ENCODE peak calls at places on chromosome 20, in eight cellular contexts. One of them, this sample, is unnamed.

GRCh38 chr20:21090112-21090737 is 15.9 kb downstream of the LINC00237 start:
- DNase-seq in GOT3: no peak
- DNase-seq in stimulated activated CD4-positive, alpha-beta T cell treated with anti-CD3 and anti-CD28 coated beads, TNF-alpha, amount 100 ng/mL, for 1 hour: no peak
- DNase-seq in mammary epithelial cell: no peak
- DNase-seq in NCI-H2227 treated with DMSO at 0.1 percent for 48 hours: peak
- DNase-seq in Right ventricle myocardium superior: no peak
- DNase-seq in activated naive CD4-positive, alpha-beta T cell: no peak
- DNase-seq in astrocyte of the cerebellum: no peak
- DNase-seq in this sample: no peak

GRCh38 chr20:57078101-57078500 is 188.3 kb downstream of the BMP7 start:
- DNase-seq in GOT3: no peak
- DNase-seq in stimulated activated CD4-positive, alpha-beta T cell treated with anti-CD3 and anti-CD28 coated beads, TNF-alpha, amount 100 ng/mL, for 1 hour: no peak
- DNase-seq in mammary epithelial cell: no peak
- DNase-seq in NCI-H2227 treated with DMSO at 0.1 percent for 48 hours: no peak
- DNase-seq in Right ventricle myocardium superior: no peak
- DNase-seq in activated naive CD4-positive, alpha-beta T cell: no peak
- DNase-seq in astrocyte of the cerebellum: no peak
- DNase-seq in this sample: no peak

GRCh38 chr20:20358801-20359200 is 9.1 kb upstream of the INSM1 start:
- DNase-seq in GOT3: no peak
- DNase-seq in stimulated activated CD4-positive, alpha-beta T cell treated with anti-CD3 and anti-CD28 coated beads, TNF-alpha, amount 100 ng/mL, for 1 hour: no peak
- DNase-seq in mammary epithelial cell: no peak
- DNase-seq in NCI-H2227 treated with DMSO at 0.1 percent for 48 hours: no peak
- DNase-seq in Right ventricle myocardium superior: no peak
- DNase-seq in activated naive CD4-positive, alpha-beta T cell: no peak
- DNase-seq in astrocyte of the cerebellum: no peak
- DNase-seq in this sample: no peak

GRCh38 chr20:62420846-62421715 is 6.3 kb downstream of the RBBP8NL start:
- DNase-seq in GOT3: no peak
- DNase-seq in stimulated activated CD4-positive, alpha-beta T cell treated with anti-CD3 and anti-CD28 coated beads, TNF-alpha, amount 100 ng/mL, for 1 hour: no peak
- DNase-seq in mammary epithelial cell: no peak
- DNase-seq in NCI-H2227 treated with DMSO at 0.1 percent for 48 hours: no peak
- DNase-seq in Right ventricle myocardium superior: no peak
- DNase-seq in activated naive CD4-positive, alpha-beta T cell: no peak
- DNase-seq in astrocyte of the cerebellum: no peak
- DNase-seq in this sample: no peak

GRCh38 chr20:8744228-8744844 is 324.6 kb upstream of the PLCB4 start:
- DNase-seq in GOT3: no peak
- DNase-seq in stimulated activated CD4-positive, alpha-beta T cell treated with anti-CD3 and anti-CD28 coated beads, TNF-alpha, amount 100 ng/mL, for 1 hour: no peak
- DNase-seq in mammary epithelial cell: no peak
- DNase-seq in NCI-H2227 treated with DMSO at 0.1 percent for 48 hours: peak
- DNase-seq in Right ventricle myocardium superior: no peak
- DNase-seq in activated naive CD4-positive, alpha-beta T cell: no peak
- DNase-seq in astrocyte of the cerebellum: no peak
- DNase-seq in this sample: no peak

GRCh38 chr20:19711126-19711525 is 46.9 kb upstream of the RIN2 start:
- DNase-seq in GOT3: no peak
- DNase-seq in stimulated activated CD4-positive, alpha-beta T cell treated with anti-CD3 and anti-CD28 coated beads, TNF-alpha, amount 100 ng/mL, for 1 hour: no peak
- DNase-seq in mammary epithelial cell: no peak
- DNase-seq in NCI-H2227 treated with DMSO at 0.1 percent for 48 hours: no peak
- DNase-seq in Right ventricle myocardium superior: no peak
- DNase-seq in activated naive CD4-positive, alpha-beta T cell: no peak
- DNase-seq in astrocyte of the cerebellum: no peak
- DNase-seq in this sample: no peak

GRCh38 chr20:6616421-6616820 is 151.1 kb upstream of the BMP2 start:
- DNase-seq in GOT3: no peak
- DNase-seq in stimulated activated CD4-positive, alpha-beta T cell treated with anti-CD3 and anti-CD28 coated beads, TNF-alpha, amount 100 ng/mL, for 1 hour: no peak
- DNase-seq in mammary epithelial cell: no peak
- DNase-seq in NCI-H2227 treated with DMSO at 0.1 percent for 48 hours: no peak
- DNase-seq in Right ventricle myocardium superior: no peak
- DNase-seq in activated naive CD4-positive, alpha-beta T cell: no peak
- DNase-seq in astrocyte of the cerebellum: no peak
- DNase-seq in this sample: no peak

GRCh38 chr20:51697119-51697826 is 70.9 kb downstream of the ATP9A start:
- DNase-seq in GOT3: no peak
- DNase-seq in stimulated activated CD4-positive, alpha-beta T cell treated with anti-CD3 and anti-CD28 coated beads, TNF-alpha, amount 100 ng/mL, for 1 hour: no peak
- DNase-seq in mammary epithelial cell: no peak
- DNase-seq in NCI-H2227 treated with DMSO at 0.1 percent for 48 hours: no peak
- DNase-seq in Right ventricle myocardium superior: no peak
- DNase-seq in activated naive CD4-positive, alpha-beta T cell: no peak
- DNase-seq in astrocyte of the cerebellum: no peak
- DNase-seq in this sample: no peak

GRCh38 chr20:63695419-63696310 is 787 bp upstream of the TNFRSF6B start:
- DNase-seq in GOT3: no peak
- DNase-seq in stimulated activated CD4-positive, alpha-beta T cell treated with anti-CD3 and anti-CD28 coated beads, TNF-alpha, amount 100 ng/mL, for 1 hour: no peak
- DNase-seq in mammary epithelial cell: no peak
- DNase-seq in NCI-H2227 treated with DMSO at 0.1 percent for 48 hours: no peak
- DNase-seq in Right ventricle myocardium superior: peak
- DNase-seq in activated naive CD4-positive, alpha-beta T cell: no peak
- DNase-seq in astrocyte of the cerebellum: no peak
- DNase-seq in this sample: no peak

GRCh38 chr20:57601211-57601570 is 19.0 kb downstream of the ZBP1 start:
- DNase-seq in GOT3: no peak
- DNase-seq in stimulated activated CD4-positive, alpha-beta T cell treated with anti-CD3 and anti-CD28 coated beads, TNF-alpha, amount 100 ng/mL, for 1 hour: no peak
- DNase-seq in mammary epithelial cell: peak
- DNase-seq in NCI-H2227 treated with DMSO at 0.1 percent for 48 hours: no peak
- DNase-seq in Right ventricle myocardium superior: no peak
- DNase-seq in activated naive CD4-positive, alpha-beta T cell: no peak
- DNase-seq in astrocyte of the cerebellum: no peak
- DNase-seq in this sample: no peak

GRCh38 chr20:25676164-25676809 is 20.4 kb downstream of the ZNF337 start:
- DNase-seq in GOT3: no peak
- DNase-seq in stimulated activated CD4-positive, alpha-beta T cell treated with anti-CD3 and anti-CD28 coated beads, TNF-alpha, amount 100 ng/mL, for 1 hour: no peak
- DNase-seq in mammary epithelial cell: peak
- DNase-seq in NCI-H2227 treated with DMSO at 0.1 percent for 48 hours: no peak
- DNase-seq in Right ventricle myocardium superior: no peak
- DNase-seq in activated naive CD4-positive, alpha-beta T cell: no peak
- DNase-seq in astrocyte of the cerebellum: no peak
- DNase-seq in this sample: no peak

GRCh38 chr20:34065260-34065659 is 46.8 kb downstream of the EIF2S2 start:
- DNase-seq in GOT3: no peak
- DNase-seq in stimulated activated CD4-positive, alpha-beta T cell treated with anti-CD3 and anti-CD28 coated beads, TNF-alpha, amount 100 ng/mL, for 1 hour: no peak
- DNase-seq in mammary epithelial cell: peak
- DNase-seq in NCI-H2227 treated with DMSO at 0.1 percent for 48 hours: no peak
- DNase-seq in Right ventricle myocardium superior: no peak
- DNase-seq in activated naive CD4-positive, alpha-beta T cell: no peak
- DNase-seq in astrocyte of the cerebellum: peak
- DNase-seq in this sample: no peak

GRCh38 chr20:20215976-20216727 is 151.8 kb upstream of the INSM1 start:
- DNase-seq in GOT3: no peak
- DNase-seq in stimulated activated CD4-positive, alpha-beta T cell treated with anti-CD3 and anti-CD28 coated beads, TNF-alpha, amount 100 ng/mL, for 1 hour: no peak
- DNase-seq in mammary epithelial cell: no peak
- DNase-seq in NCI-H2227 treated with DMSO at 0.1 percent for 48 hours: peak
- DNase-seq in Right ventricle myocardium superior: peak
- DNase-seq in activated naive CD4-positive, alpha-beta T cell: no peak
- DNase-seq in astrocyte of the cerebellum: no peak
- DNase-seq in this sample: no peak

GRCh38 chr20:39874049-39874893 is 814.8 kb downstream of the MAFB start:
- DNase-seq in GOT3: peak
- DNase-seq in stimulated activated CD4-positive, alpha-beta T cell treated with anti-CD3 and anti-CD28 coated beads, TNF-alpha, amount 100 ng/mL, for 1 hour: no peak
- DNase-seq in mammary epithelial cell: peak
- DNase-seq in NCI-H2227 treated with DMSO at 0.1 percent for 48 hours: no peak
- DNase-seq in Right ventricle myocardium superior: peak
- DNase-seq in activated naive CD4-positive, alpha-beta T cell: no peak
- DNase-seq in astrocyte of the cerebellum: peak
- DNase-seq in this sample: peak

GRCh38 chr20:23659989-23660837 is 22.5 kb upstream of the CST3 start:
- DNase-seq in GOT3: no peak
- DNase-seq in stimulated activated CD4-positive, alpha-beta T cell treated with anti-CD3 and anti-CD28 coated beads, TNF-alpha, amount 100 ng/mL, for 1 hour: no peak
- DNase-seq in mammary epithelial cell: no peak
- DNase-seq in NCI-H2227 treated with DMSO at 0.1 percent for 48 hours: no peak
- DNase-seq in Right ventricle myocardium superior: no peak
- DNase-seq in activated naive CD4-positive, alpha-beta T cell: no peak
- DNase-seq in astrocyte of the cerebellum: peak
- DNase-seq in this sample: no peak

GRCh38 chr20:4109587-4109986 is 94.2 kb upstream of the RNF24 start:
- DNase-seq in GOT3: no peak
- DNase-seq in stimulated activated CD4-positive, alpha-beta T cell treated with anti-CD3 and anti-CD28 coated beads, TNF-alpha, amount 100 ng/mL, for 1 hour: no peak
- DNase-seq in mammary epithelial cell: no peak
- DNase-seq in NCI-H2227 treated with DMSO at 0.1 percent for 48 hours: no peak
- DNase-seq in Right ventricle myocardium superior: no peak
- DNase-seq in activated naive CD4-positive, alpha-beta T cell: no peak
- DNase-seq in astrocyte of the cerebellum: no peak
- DNase-seq in this sample: no peak

GRCh38 chr20:61118429-61119224 is 133.4 kb upstream of the CDH4 start:
- DNase-seq in GOT3: no peak
- DNase-seq in stimulated activated CD4-positive, alpha-beta T cell treated with anti-CD3 and anti-CD28 coated beads, TNF-alpha, amount 100 ng/mL, for 1 hour: no peak
- DNase-seq in mammary epithelial cell: no peak
- DNase-seq in NCI-H2227 treated with DMSO at 0.1 percent for 48 hours: no peak
- DNase-seq in Right ventricle myocardium superior: no peak
- DNase-seq in activated naive CD4-positive, alpha-beta T cell: no peak
- DNase-seq in astrocyte of the cerebellum: no peak
- DNase-seq in this sample: no peak

GRCh38 chr20:61166324-61166723 is 85.7 kb upstream of the CDH4 start:
- DNase-seq in GOT3: no peak
- DNase-seq in stimulated activated CD4-positive, alpha-beta T cell treated with anti-CD3 and anti-CD28 coated beads, TNF-alpha, amount 100 ng/mL, for 1 hour: no peak
- DNase-seq in mammary epithelial cell: no peak
- DNase-seq in NCI-H2227 treated with DMSO at 0.1 percent for 48 hours: no peak
- DNase-seq in Right ventricle myocardium superior: no peak
- DNase-seq in activated naive CD4-positive, alpha-beta T cell: no peak
- DNase-seq in astrocyte of the cerebellum: no peak
- DNase-seq in this sample: no peak

GRCh38 chr20:54292186-54292585 is 84.3 kb downstream of the PFDN4 start:
- DNase-seq in GOT3: no peak
- DNase-seq in stimulated activated CD4-positive, alpha-beta T cell treated with anti-CD3 and anti-CD28 coated beads, TNF-alpha, amount 100 ng/mL, for 1 hour: no peak
- DNase-seq in mammary epithelial cell: peak
- DNase-seq in NCI-H2227 treated with DMSO at 0.1 percent for 48 hours: no peak
- DNase-seq in Right ventricle myocardium superior: no peak
- DNase-seq in activated naive CD4-positive, alpha-beta T cell: no peak
- DNase-seq in astrocyte of the cerebellum: peak
- DNase-seq in this sample: no peak